ENCODE peak calls at places on chromosomes 2 and 18, in five cellular contexts. F is SJSA1; Z is CD8-positive, alpha-beta memory T cell; G is tibial artery; E is NB4. U is an unnamed sample.

GRCh38 chr2:44553456-44553855 is 191.7 kb downstream of the CAMKMT start:
- DNase-seq in Z (no peak), F (peak), G (no peak), E (no peak), U (no peak)

GRCh38 chr2:10548626-10549025 is 100.5 kb upstream of the ODC1 start:
- DNase-seq in G (no peak), Z (no peak), E (no peak), F (no peak), U (no peak)

GRCh38 chr2:127437781-127438726 is 19.8 kb downstream of the PROC start:
- DNase-seq in F (no peak), Z (no peak), E (no peak), G (no peak), U (no peak)

GRCh38 chr2:224576098-224576715 is 9.0 kb downstream of the CUL3 start:
- DNase-seq in F (no peak), G (no peak), Z (no peak), E (peak), U (peak)

GRCh38 chr2:145595296-145595695 is 1075.4 kb upstream of the ZEB2 start:
- DNase-seq in E (no peak), G (no peak), Z (no peak), F (no peak), U (no peak)

GRCh38 chr2:236309669-236310029 is 45.4 kb upstream of the ASB18 start:
- DNase-seq in G (no peak), E (peak), F (no peak), Z (no peak), U (no peak)

GRCh38 chr18:3138274-3138975 is 81.3 kb downstream of the MYOM1 start:
- DNase-seq in F (no peak), G (no peak), Z (no peak), E (no peak), U (no peak)

GRCh38 chr18:74281011-74281638 is 10.6 kb downstream of the CYB5A start:
- DNase-seq in F (no peak), E (no peak), G (no peak), Z (no peak), U (no peak)

GRCh38 chr2:120344991-120345975 is 653 bp upstream of the INHBB start:
- DNase-seq in E (peak), F (peak), Z (no peak), G (no peak), U (peak)